ENCODE peak calls at places on chromosome 10, in seven cellular contexts. I, Y, U, W, D, K and L are unnamed samples.

GRCh38 chr10:122504551-122504950 is 43.2 kb downstream of the HTRA1 start:
- DNase-seq in I (peak), Y (no peak), U (no peak), W (no peak), D (no peak), K (peak), L (no peak)

GRCh38 chr10:45602082-45602730 is 70.4 kb downstream of the ZFAND4 start:
- DNase-seq in I (peak), Y (no peak), U (no peak), W (no peak), D (no peak), K (peak), L (no peak)

GRCh38 chr10:93288679-93289634 is 193.2 kb downstream of the MYOF start:
- DNase-seq in I (peak), Y (peak), U (peak), W (peak), D (peak), K (peak), L (peak)

GRCh38 chr10:116740971-116741370 is 1.4 kb downstream of the HSPA12A start:
- DNase-seq in I (no peak), Y (no peak), U (no peak), W (no peak), D (no peak), K (no peak), L (no peak)

GRCh38 chr10:92688927-92689662 is 660 bp upstream of the HHEX start:
- DNase-seq in I (peak), Y (peak), U (peak), W (peak), D (peak), K (peak), L (peak)

GRCh38 chr10:114879541-114880158 is 58.1 kb downstream of the FHIP2A start:
- DNase-seq in I (peak), Y (peak), U (peak), W (peak), D (peak), K (peak), L (peak)

GRCh38 chr10:114724295-114724694 is 66.2 kb upstream of the ABLIM1 start:
- DNase-seq in I (no peak), Y (no peak), U (no peak), W (no peak), D (peak), K (no peak), L (peak)

GRCh38 chr10:9254353-9254752 is 1199.9 kb downstream of the GATA3 start:
- DNase-seq in I (no peak), Y (no peak), U (no peak), W (no peak), D (no peak), K (peak), L (no peak)

GRCh38 chr10:122249991-122250750 is 20.9 kb upstream of the BTBD16 start:
- DNase-seq in I (no peak), Y (no peak), U (no peak), W (no peak), D (no peak), K (no peak), L (no peak)

GRCh38 chr10:3906511-3907111 is 121.6 kb upstream of the KLF6 start:
- DNase-seq in I (peak), Y (no peak), U (no peak), W (no peak), D (peak), K (peak), L (peak)

GRCh38 chr10:3412646-3413045 is 240.1 kb upstream of the PITRM1 start:
- DNase-seq in I (no peak), Y (no peak), U (no peak), W (no peak), D (no peak), K (no peak), L (no peak)

GRCh38 chr10:21343087-21343486 is 182.4 kb downstream of the SKIDA1 start:
- DNase-seq in I (no peak), Y (no peak), U (no peak), W (no peak), D (no peak), K (no peak), L (no peak)

GRCh38 chr10:93376372-93377296 is 105.5 kb downstream of the MYOF start:
- DNase-seq in I (peak), Y (peak), U (peak), W (no peak), D (peak), K (peak), L (peak)

GRCh38 chr10:5818894-5819293 is 5.7 kb upstream of the GDI2 start:
- DNase-seq in I (no peak), Y (no peak), U (no peak), W (no peak), D (no peak), K (no peak), L (no peak)

GRCh38 chr10:112160834-112161233 is 22.7 kb downstream of the GPAM start:
- DNase-seq in I (no peak), Y (no peak), U (no peak), W (no peak), D (no peak), K (no peak), L (peak)

GRCh38 chr10:31929986-31930675 is 1.5 kb upstream of the ARHGAP12 start:
- DNase-seq in I (no peak), Y (no peak), U (no peak), W (no peak), D (peak), K (no peak), L (no peak)

GRCh38 chr10:110103921-110104461 is 96.2 kb downstream of the ADD3 start:
- DNase-seq in I (no peak), Y (no peak), U (no peak), W (no peak), D (no peak), K (no peak), L (no peak)

GRCh38 chr10:114028425-114028824 is 15.2 kb upstream of the ADRB1 start:
- DNase-seq in I (no peak), Y (no peak), U (no peak), W (no peak), D (no peak), K (no peak), L (no peak)

GRCh38 chr10:109067051-109067450 is 856.3 kb downstream of the XPNPEP1 start:
- DNase-seq in I (no peak), Y (no peak), U (no peak), W (no peak), D (no peak), K (no peak), L (no peak)

GRCh38 chr10:91000470-91000869 is 79.6 kb upstream of the ANKRD1 start:
- DNase-seq in I (no peak), Y (no peak), U (no peak), W (no peak), D (no peak), K (no peak), L (peak)

GRCh38 chr10:96017227-96017687 is 26.1 kb upstream of the CCNJ start:
- DNase-seq in I (peak), Y (peak), U (peak), W (peak), D (peak), K (peak), L (peak)

GRCh38 chr10:78688221-78688944 is 380.4 kb upstream of the ZMIZ1 start:
- DNase-seq in I (no peak), Y (no peak), U (no peak), W (no peak), D (no peak), K (no peak), L (no peak)

GRCh38 chr10:16195178-16195769 is 241.5 kb upstream of the PTER start:
- DNase-seq in I (no peak), Y (no peak), U (no peak), W (no peak), D (no peak), K (no peak), L (no peak)

GRCh38 chr10:15369642-15370211 is 1.4 kb downstream of the FAM171A1 start:
- DNase-seq in I (peak), Y (no peak), U (peak), W (peak), D (no peak), K (no peak), L (no peak)

GRCh38 chr10:26780106-26780792 is 80.5 kb downstream of the ABI1 start:
- DNase-seq in I (no peak), Y (no peak), U (no peak), W (no peak), D (no peak), K (no peak), L (peak)

GRCh38 chr10:77801474-77802238 is 124.9 kb downstream of the DLG5 start:
- DNase-seq in I (peak), Y (no peak), U (no peak), W (no peak), D (peak), K (peak), L (no peak)

GRCh38 chr10:107971973-107972372 is 807.5 kb upstream of the SORCS1 start:
- DNase-seq in I (peak), Y (no peak), U (no peak), W (no peak), D (peak), K (no peak), L (peak)

GRCh38 chr10:99444676-99445075 is 14.3 kb upstream of the GOT1 start:
- DNase-seq in I (no peak), Y (no peak), U (no peak), W (no peak), D (no peak), K (no peak), L (no peak)

GRCh38 chr10:108684431-108684830 is 1238.9 kb downstream of the XPNPEP1 start:
- DNase-seq in I (no peak), Y (no peak), U (no peak), W (no peak), D (no peak), K (no peak), L (no peak)

GRCh38 chr10:80894339-80894791 is 356.7 kb downstream of the SH2D4B start:
- DNase-seq in I (no peak), Y (no peak), U (peak), W (no peak), D (no peak), K (no peak), L (no peak)

GRCh38 chr10:45419673-45420020 is 45.6 kb downstream of the ALOX5 start:
- DNase-seq in I (no peak), Y (no peak), U (no peak), W (no peak), D (no peak), K (no peak), L (no peak)

GRCh38 chr10:124994573-124995473 is 52.9 kb downstream of the ZRANB1 start:
- DNase-seq in I (no peak), Y (no peak), U (no peak), W (peak), D (no peak), K (no peak), L (no peak)

GRCh38 chr10:32112055-32112454 is 55.8 kb upstream of the KIF5B start:
- DNase-seq in I (peak), Y (no peak), U (no peak), W (no peak), D (peak), K (peak), L (peak)

GRCh38 chr10:89952314-89952713 is 250.9 kb downstream of the KIF20B start:
- DNase-seq in I (no peak), Y (no peak), U (no peak), W (no peak), D (no peak), K (no peak), L (no peak)
- H4K8ac ChIP-seq in I (no peak), Y (no peak), U (no peak), W (no peak), D (no peak), K (no peak), L (no peak)

GRCh38 chr10:68869623-68870022 is 31.5 kb upstream of the DDX50 start:
- DNase-seq in I (no peak), Y (no peak), U (no peak), W (no peak), D (no peak), K (no peak), L (no peak)
- H2BK120ac ChIP-seq in I (no peak), Y (no peak), U (no peak), W (no peak), D (no peak), K (no peak), L (no peak)

GRCh38 chr10:17227367-17228080 is 517 bp upstream of the VIM start:
- DNase-seq in I (peak), Y (no peak), U (no peak), W (no peak), D (peak), K (peak), L (no peak)

GRCh38 chr10:17229016-17229716 is 1.1 kb downstream of the VIM start:
- DNase-seq in I (peak), Y (peak), U (peak), W (peak), D (peak), K (peak), L (no peak)

GRCh38 chr10:17229717-17229966 is 1.6 kb downstream of the VIM start:
- DNase-seq in I (no peak), Y (peak), U (peak), W (peak), D (peak), K (no peak), L (no peak)

GRCh38 chr10:17226891-17227303 is 1.1 kb upstream of the VIM start:
- DNase-seq in I (no peak), Y (no peak), U (peak), W (no peak), D (peak), K (no peak), L (no peak)

GRCh38 chr10:17228081-17229015 is at the start of gene VIM:
- DNase-seq in I (peak), Y (peak), U (peak), W (peak), D (peak), K (peak), L (peak)
- H3K9ac ChIP-seq in I (peak), Y (peak), U (no peak), W (peak), D (peak), K (peak), L (peak)

DNA sequence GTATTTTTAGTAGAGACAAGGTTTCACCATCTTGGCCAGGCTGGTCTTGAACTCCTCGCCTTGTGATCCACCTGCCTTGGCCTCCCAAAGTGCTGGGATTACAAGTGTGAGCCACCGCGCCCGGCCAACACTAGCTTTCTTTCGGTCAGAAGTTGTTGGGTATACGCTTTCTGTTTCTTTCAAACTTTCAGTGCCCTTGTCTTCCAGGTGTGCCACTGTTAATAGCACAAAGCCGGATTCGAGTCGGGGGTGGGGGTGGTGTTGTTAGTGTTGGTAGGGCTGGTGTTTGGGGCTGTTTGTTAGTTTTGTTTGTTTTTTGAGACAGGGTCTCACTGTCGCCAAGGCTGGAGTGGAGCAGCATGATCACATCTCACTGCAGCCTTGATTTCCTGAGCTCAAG is 33.8 kb upstream of the NANOS1 start:
- DNase-seq in I (no peak), Y (no peak), U (no peak), W (no peak), D (no peak), K (no peak), L (no peak)
- H4K8ac ChIP-seq in I (no peak), Y (no peak), U (no peak), W (no peak), D (no peak), K (no peak), L (no peak)

GRCh38 chr10:29922226-29922625 is 137.2 kb downstream of the JCAD start:
- DNase-seq in I (no peak), Y (no peak), U (no peak), W (no peak), D (no peak), K (no peak), L (peak)
- H2BK120ac ChIP-seq in I (no peak), Y (no peak), U (no peak), W (no peak), D (no peak), K (no peak), L (peak)

GRCh38 chr10:103839867-103840746 is 15.3 kb downstream of the SH3PXD2A start:
- DNase-seq in I (peak), Y (no peak), U (peak), W (peak), D (peak), K (no peak), L (no peak)
- H3K9ac ChIP-seq in I (no peak), Y (no peak), U (no peak), W (no peak), D (peak), K (no peak), L (no peak)

GRCh38 chr10:28387141-28387540 is 84.3 kb upstream of the MPP7 start:
- DNase-seq in I (no peak), Y (no peak), U (no peak), W (no peak), D (no peak), K (no peak), L (no peak)
- H4K8ac ChIP-seq in I (no peak), Y (no peak), U (no peak), W (no peak), D (no peak), K (no peak), L (no peak)

DNA sequence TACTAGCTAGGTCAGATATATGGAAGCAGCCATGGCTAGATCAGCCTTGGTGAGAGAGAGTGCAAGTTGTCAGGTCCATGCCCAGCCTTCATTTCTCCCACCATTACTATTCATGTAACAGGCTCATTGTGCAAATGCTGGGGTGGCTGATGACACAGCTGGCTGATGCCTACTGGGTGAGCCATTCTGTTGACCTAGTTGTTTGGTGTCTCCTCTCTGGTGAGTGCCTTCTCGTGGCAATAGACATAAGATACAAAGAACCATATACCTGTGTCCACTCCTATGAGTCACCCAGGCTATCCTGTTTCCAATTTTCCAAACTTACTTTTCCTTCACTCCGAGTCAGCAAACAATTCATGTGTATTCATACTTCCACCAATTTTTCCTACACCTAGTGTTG is 46.0 kb downstream of the ZNF25 start:
- DNase-seq in I (no peak), Y (no peak), U (no peak), W (no peak), D (no peak), K (no peak), L (no peak)
- H2BK120ac ChIP-seq in I (no peak), Y (no peak), U (no peak), W (no peak), D (no peak), K (no peak), L (no peak)

GRCh38 chr10:86798636-86799035 is 42.2 kb downstream of the BMPR1A start:
- DNase-seq in I (peak), Y (no peak), U (no peak), W (no peak), D (peak), K (peak), L (no peak)
- H3K9ac ChIP-seq in I (peak), Y (no peak), U (no peak), W (no peak), D (peak), K (peak), L (no peak)

DNA sequence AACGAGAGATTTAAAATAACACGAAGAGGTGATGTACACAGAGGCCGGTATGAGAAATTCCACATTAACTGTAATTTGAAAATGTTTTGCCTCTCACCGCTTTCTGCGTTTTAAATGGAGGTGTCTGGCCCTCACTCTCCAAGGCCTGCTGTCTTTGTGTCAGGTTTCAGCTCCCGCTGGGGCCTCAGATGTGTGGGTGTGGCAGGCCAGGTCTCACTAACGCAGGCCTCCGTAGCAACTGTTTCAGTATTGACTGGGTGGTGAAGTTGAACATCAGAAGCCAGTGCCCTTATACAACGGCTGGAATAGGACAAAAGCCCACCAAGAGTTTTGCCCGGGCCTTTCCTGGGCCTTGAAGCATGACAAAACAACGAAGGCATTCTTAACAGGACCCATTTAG is 303.1 kb downstream of the ADARB2 start:
- DNase-seq in I (no peak), Y (no peak), U (peak), W (no peak), D (peak), K (no peak), L (no peak)
- H4K8ac ChIP-seq in I (no peak), Y (no peak), U (no peak), W (no peak), D (no peak), K (no peak), L (no peak)